ENCODE peak calls at places on chromosomes 7 and 10, in five cellular contexts. One of them, this sample, is unnamed.

GRCh38 chr7:16695621-16696237 is 49.7 kb downstream of the BZW2 start:
- DNase-seq in A549: peak; percentile 80
- DNase-seq in IMR-90: peak; percentile 73
- DNase-seq in colonic mucosa: peak; percentile 55
- DNase-seq in ovary: no peak
- DNase-seq in this sample: no peak

GRCh38 chr7:87370660-87371180 is 25.3 kb downstream of the CROT start:
- DNase-seq in colonic mucosa: no peak
- DNase-seq in IMR-90: peak; percentile 78
- DNase-seq in ovary: no peak
- DNase-seq in A549: peak; percentile 35
- DNase-seq in this sample: no peak

GRCh38 chr10:61836888-61837747 is 64.4 kb upstream of the ARID5B start:
- DNase-seq in A549: peak; percentile 67
- DNase-seq in ovary: no peak
- DNase-seq in IMR-90: peak; percentile 84
- DNase-seq in colonic mucosa: no peak
- DNase-seq in this sample: no peak

GRCh38 chr10:16509996-16510395 is 11.7 kb downstream of the C1QL3 start:
- DNase-seq in ovary: no peak
- DNase-seq in A549: no peak
- DNase-seq in IMR-90: peak; percentile 18
- DNase-seq in colonic mucosa: no peak
- DNase-seq in this sample: no peak

GRCh38 chr10:3129581-3130340 is 42.8 kb downstream of the PITRM1 start:
- DNase-seq in A549: no peak
- DNase-seq in colonic mucosa: no peak
- DNase-seq in IMR-90: no peak
- DNase-seq in ovary: no peak
- DNase-seq in this sample: no peak

GRCh38 chr10:67115972-67116371 is 190.1 kb downstream of the LRRTM3 start:
- DNase-seq in colonic mucosa: no peak
- DNase-seq in A549: peak; percentile 16
- DNase-seq in IMR-90: no peak
- DNase-seq in ovary: no peak
- DNase-seq in this sample: no peak

GRCh38 chr10:21071001-21071673 is 174.0 kb upstream of the NEBL start:
- DNase-seq in IMR-90: no peak
- DNase-seq in colonic mucosa: no peak
- DNase-seq in ovary: no peak
- DNase-seq in A549: no peak
- DNase-seq in this sample: no peak

GRCh38 chr10:113036636-113037035 is 86.6 kb downstream of the TCF7L2 start:
- DNase-seq in ovary: no peak
- DNase-seq in IMR-90: no peak
- DNase-seq in colonic mucosa: no peak
- DNase-seq in A549: no peak
- DNase-seq in this sample: no peak

GRCh38 chr7:27210441-27211083 is 10.7 kb upstream of the HOXA13 start:
- DNase-seq in A549: peak; percentile 64
- DNase-seq in ovary: no peak
- DNase-seq in IMR-90: peak; percentile 32
- DNase-seq in colonic mucosa: peak; percentile 90
- DNase-seq in this sample: no peak

GRCh38 chr7:132347858-132348257 is 228.4 kb downstream of the PLXNA4 start:
- DNase-seq in A549: no peak
- DNase-seq in ovary: no peak
- DNase-seq in colonic mucosa: no peak
- DNase-seq in IMR-90: no peak
- DNase-seq in this sample: no peak

GRCh38 chr10:59997807-59998525 is 91.6 kb upstream of the CCDC6 start:
- DNase-seq in A549: no peak
- DNase-seq in colonic mucosa: peak; percentile 23
- DNase-seq in IMR-90: no peak
- DNase-seq in ovary: peak; percentile 15
- DNase-seq in this sample: no peak

GRCh38 chr7:155860840-155861479 is 48.7 kb upstream of the SHH start:
- DNase-seq in colonic mucosa: peak; percentile 39
- DNase-seq in IMR-90: peak; percentile 64
- DNase-seq in ovary: no peak
- DNase-seq in A549: peak; percentile 92
- DNase-seq in this sample: no peak

GRCh38 chr10:79105164-79105739 is 36.5 kb downstream of the ZMIZ1 start:
- DNase-seq in colonic mucosa: no peak
- DNase-seq in ovary: no peak
- DNase-seq in IMR-90: no peak
- DNase-seq in A549: no peak
- DNase-seq in this sample: no peak

GRCh38 chr7:130369110-130369711 is 11.1 kb upstream of the CPA1 start:
- DNase-seq in ovary: peak; percentile 82
- DNase-seq in A549: peak; percentile 22
- DNase-seq in IMR-90: peak; percentile 75
- DNase-seq in colonic mucosa: no peak
- DNase-seq in this sample: no peak

GRCh38 chr7:94169682-94170081 is 165.5 kb upstream of the BET1 start:
- DNase-seq in IMR-90: no peak
- DNase-seq in colonic mucosa: no peak
- DNase-seq in A549: no peak
- DNase-seq in ovary: no peak
- DNase-seq in this sample: no peak

GRCh38 chr7:151076863-151077704 is 3.5 kb downstream of the FASTK start:
- DNase-seq in ovary: peak; percentile 34
- DNase-seq in A549: peak; percentile 69
- DNase-seq in colonic mucosa: no peak
- DNase-seq in IMR-90: no peak
- DNase-seq in this sample: no peak

GRCh38 chr10:60573342-60573741 is 183.7 kb upstream of the ANK3 start:
- DNase-seq in ovary: no peak
- DNase-seq in colonic mucosa: no peak
- DNase-seq in A549: no peak
- DNase-seq in IMR-90: no peak
- DNase-seq in this sample: no peak

GRCh38 chr7:107045195-107045960 is 873 bp downstream of the PRKAR2B start:
- DNase-seq in IMR-90: peak; percentile 5
- DNase-seq in A549: no peak
- DNase-seq in colonic mucosa: no peak
- DNase-seq in ovary: no peak
- DNase-seq in this sample: no peak

GRCh38 chr10:59879363-59879935 is 26.9 kb downstream of the CCDC6 start:
- DNase-seq in colonic mucosa: no peak
- DNase-seq in IMR-90: no peak
- DNase-seq in ovary: no peak
- DNase-seq in A549: no peak
- DNase-seq in this sample: no peak

GRCh38 chr7:142053988-142054387 is 57.5 kb upstream of the MGAM2 start:
- DNase-seq in ovary: no peak
- DNase-seq in colonic mucosa: no peak
- DNase-seq in IMR-90: no peak
- DNase-seq in A549: no peak
- DNase-seq in this sample: no peak

DNA sequence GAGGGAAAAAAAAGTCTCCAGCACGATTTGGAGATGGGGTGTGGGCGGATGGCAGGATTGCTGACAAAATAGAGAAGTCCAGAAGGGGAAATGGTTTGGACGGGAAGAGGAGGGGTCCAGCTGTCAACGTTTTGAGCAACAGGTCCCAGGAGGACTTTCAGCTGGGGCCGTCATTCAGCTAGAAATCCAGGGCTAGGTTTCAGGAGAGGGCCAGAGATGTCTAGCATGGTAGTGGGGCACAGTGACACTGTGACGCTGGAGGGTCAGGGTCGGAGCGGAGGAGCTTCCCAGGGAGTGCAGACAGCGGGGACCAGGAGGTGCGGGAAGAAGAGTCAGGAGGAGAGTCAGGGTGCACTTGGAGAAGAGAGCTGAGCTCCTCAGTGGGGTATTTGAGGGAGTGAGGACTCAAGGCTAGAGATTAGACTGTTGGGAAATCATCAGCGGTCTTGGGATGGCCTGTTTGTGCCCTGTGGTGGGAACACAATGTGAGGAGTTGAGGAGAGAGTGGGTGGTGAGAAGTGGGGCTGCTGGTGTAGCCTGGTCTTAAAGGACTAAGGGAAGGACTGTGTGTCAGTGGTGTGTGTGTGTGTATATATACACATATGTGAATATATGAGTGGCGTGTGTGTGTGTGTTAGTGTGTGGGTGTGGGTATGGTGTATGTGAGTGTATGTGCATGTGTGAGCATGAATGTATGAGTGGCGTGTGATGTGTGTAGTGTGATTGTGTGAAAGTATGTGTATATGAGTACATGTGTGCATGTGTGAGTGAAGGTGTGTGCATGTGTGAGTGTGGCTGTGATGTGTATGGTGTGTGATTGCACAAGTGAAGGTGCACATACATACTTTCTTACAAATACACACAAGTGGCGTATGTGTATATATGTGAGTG is 3.8 kb downstream of the ZYX start:
- DNase-seq in colonic mucosa: no peak
- DNase-seq in A549: no peak
- DNase-seq in IMR-90: no peak
- DNase-seq in ovary: no peak
- DNase-seq in this sample: no peak
- H3K27ac ChIP-seq in colonic mucosa: peak overlapping the region; percentile 43
- H3K27ac ChIP-seq in A549: no peak overlapping the region
- H3K27ac ChIP-seq in IMR-90: peak overlapping the region; percentile 52
- H3K27ac ChIP-seq in ovary: no peak overlapping the region
- H3K27ac ChIP-seq in this sample: no peak overlapping the region

GRCh38 chr7:134855467-134855866 is 76.0 kb downstream of the CALD1 start:
- DNase-seq in A549: no peak
- DNase-seq in IMR-90: no peak
- DNase-seq in ovary: no peak
- DNase-seq in colonic mucosa: no peak
- DNase-seq in this sample: no peak

GRCh38 chr7:134856141-134856540 is 76.7 kb downstream of the CALD1 start:
- DNase-seq in colonic mucosa: no peak
- DNase-seq in IMR-90: no peak
- DNase-seq in ovary: no peak
- DNase-seq in A549: no peak
- DNase-seq in this sample: no peak

GRCh38 chr7:134854816-134855215 is 75.4 kb downstream of the CALD1 start:
- DNase-seq in IMR-90: peak; percentile 56
- DNase-seq in colonic mucosa: no peak
- DNase-seq in A549: no peak
- DNase-seq in ovary: no peak
- DNase-seq in this sample: no peak

GRCh38 chr7:134857958-134858357 is 78.5 kb downstream of the CALD1 start:
- DNase-seq in colonic mucosa: no peak
- DNase-seq in ovary: no peak
- DNase-seq in IMR-90: no peak
- DNase-seq in A549: no peak
- DNase-seq in this sample: no peak

DNA sequence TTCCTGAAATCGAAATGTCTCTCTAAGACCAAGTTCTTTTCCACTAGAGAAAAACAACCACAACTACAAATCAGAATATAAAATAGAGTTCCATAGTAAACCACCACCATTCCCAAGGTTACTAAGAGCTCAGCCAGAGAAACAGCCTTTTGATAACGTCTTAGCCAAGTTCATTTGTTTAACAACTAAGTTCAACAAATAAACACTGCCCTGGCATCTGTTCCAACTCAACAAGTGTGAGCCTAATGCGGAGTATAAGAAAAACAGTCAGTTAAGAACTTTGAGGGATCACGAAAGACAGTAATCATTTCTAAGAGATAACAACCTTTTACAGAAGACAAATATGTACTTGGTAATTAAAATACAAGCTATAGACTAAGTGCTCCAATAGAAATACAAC is 77.3 kb downstream of the CALD1 start:
- DNase-seq in A549: no peak
- DNase-seq in ovary: no peak
- DNase-seq in colonic mucosa: no peak
- DNase-seq in IMR-90: peak; percentile 66
- DNase-seq in this sample: no peak
- H3K27ac ChIP-seq in A549: no peak overlapping the region
- H3K27ac ChIP-seq in ovary: no peak overlapping the region
- H3K27ac ChIP-seq in colonic mucosa: no peak overlapping the region
- H3K27ac ChIP-seq in IMR-90: no peak overlapping the region
- H3K27ac ChIP-seq in this sample: no peak overlapping the region

GRCh38 chr7:111198255-111198654 is 107.3 kb downstream of the LRRN3 start:
- DNase-seq in IMR-90: peak; percentile 100
- DNase-seq in A549: peak; percentile 45
- DNase-seq in colonic mucosa: no peak
- DNase-seq in ovary: no peak
- DNase-seq in this sample: no peak
- H3K27ac ChIP-seq in IMR-90: no peak overlapping the region
- H3K27ac ChIP-seq in A549: no peak overlapping the region
- H3K27ac ChIP-seq in colonic mucosa: no peak overlapping the region
- H3K27ac ChIP-seq in ovary: no peak overlapping the region
- H3K27ac ChIP-seq in this sample: no peak overlapping the region

DNA sequence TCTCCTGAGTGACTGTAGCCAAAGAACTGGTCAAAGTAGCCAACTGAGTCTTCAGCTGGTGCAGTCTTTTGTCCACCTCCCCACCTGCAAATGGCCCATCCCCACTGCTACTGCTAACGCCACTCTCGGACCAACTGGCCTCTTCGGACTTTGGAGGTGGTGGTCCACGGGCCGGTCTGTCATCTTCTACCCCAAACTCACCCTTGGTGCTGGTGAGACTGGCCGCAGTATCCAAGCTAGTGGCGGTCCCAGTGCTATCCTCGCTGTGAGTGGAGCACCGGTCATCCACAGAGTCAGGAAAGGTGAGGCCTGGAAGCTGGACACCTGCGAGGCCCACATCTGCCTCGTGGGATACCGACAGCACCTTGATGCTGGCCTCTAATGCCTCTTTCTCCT is 750 bp downstream of the GCC1 start:
- DNase-seq in IMR-90: no peak
- DNase-seq in ovary: no peak
- DNase-seq in colonic mucosa: no peak
- DNase-seq in A549: no peak
- DNase-seq in this sample: no peak
- H3K27ac ChIP-seq in IMR-90: peak overlapping the region; percentile 83
- H3K27ac ChIP-seq in ovary: no peak overlapping the region
- H3K27ac ChIP-seq in colonic mucosa: peak overlapping the region; percentile 80
- H3K27ac ChIP-seq in A549: peak overlapping the region; percentile 86
- H3K27ac ChIP-seq in this sample: peak overlapping the region; percentile 84